ENCODE peak calls at places on chromosomes 1 and 21, in four cellular contexts. L, B, O and R are unnamed samples.
A peak's percentile ranks its signal among the peaks of the same experiment; 100 is the strongest.

GRCh38 chr1:165763442-165763841 is 5.2 kb downstream of the TMCO1 start:
- DNase-seq in L (no peak), B (no peak), O (no peak), R (no peak)

GRCh38 chr1:37158113-37158749 is 123.9 kb upstream of the GRIK3 start:
- DNase-seq in O (no peak), L (no peak), B (no peak), R (no peak)

GRCh38 chr1:3292868-3293562 is 161.4 kb upstream of the ARHGEF16 start:
- DNase-seq in L (no peak), O (peak; percentile 27), B (no peak), R (no peak)

GRCh38 chr1:171966426-171967220 is 125.3 kb downstream of the DNM3 start:
- DNase-seq in L (no peak), O (no peak), B (no peak), R (peak; percentile 58)

GRCh38 chr21:31335957-31336738 is 7.9 kb downstream of the TIAM1 start:
- DNase-seq in B (no peak), L (no peak), O (no peak), R (no peak)

GRCh38 chr1:147723691-147724323 is 36.6 kb downstream of the GJA5 start:
- DNase-seq in B (no peak), L (no peak), O (peak; percentile 28), R (peak; percentile 67)

GRCh38 chr1:51927029-51927428 is 48.5 kb upstream of the NRDC start:
- DNase-seq in B (no peak), L (no peak), O (no peak), R (no peak)

GRCh38 chr1:156804572-156805243 is 11.9 kb downstream of the SH2D2A start:
- DNase-seq in O (no peak), B (no peak), L (no peak), R (no peak)

GRCh38 chr1:54791880-54792522 is 9.1 kb downstream of the TTC22 start:
- DNase-seq in B (no peak), L (no peak), O (peak; percentile 51), R (peak; percentile 5)

GRCh38 chr1:25256578-25257129 is 9.4 kb upstream of the RSRP1 start:
- DNase-seq in L (no peak), O (no peak), B (no peak), R (no peak)

GRCh38 chr1:156436319-156437043 is 64.1 kb downstream of the MEF2D start:
- DNase-seq in B (no peak), O (no peak), L (no peak), R (no peak)

GRCh38 chr1:56788588-56788987 is 30.6 kb downstream of the FYB2 start:
- DNase-seq in O (no peak), B (no peak), L (no peak), R (peak; percentile 68)

GRCh38 chr1:234570336-234570735 is 39.6 kb downstream of the IRF2BP2 start:
- DNase-seq in O (no peak), B (no peak), L (no peak), R (no peak)

GRCh38 chr1:1431845-1432565 is 3.5 kb upstream of the VWA1 start:
- DNase-seq in L (no peak), B (peak; percentile 79), O (no peak), R (peak; percentile 19)

GRCh38 chr1:153790996-153791855 is 16.0 kb downstream of the SLC27A3 start:
- DNase-seq in L (no peak), O (no peak), B (peak; percentile 62), R (no peak)

GRCh38 chr1:110229348-110230001 is 19.4 kb downstream of the KCNC4 start:
- DNase-seq in L (no peak), O (no peak), B (no peak), R (no peak)

GRCh38 chr1:227890451-227891222 is 57.1 kb downstream of the WNT9A start:
- DNase-seq in B (no peak), O (no peak), L (no peak), R (no peak)

GRCh38 chr1:165218666-165219065 is 137.8 kb downstream of the LMX1A start:
- DNase-seq in L (no peak), B (no peak), O (no peak), R (no peak)

GRCh38 chr1:31647106-31647505 is 2.4 kb upstream of the PEF1 start:
- DNase-seq in O (no peak), B (no peak), L (no peak), R (no peak)

GRCh38 chr1:238221738-238222137 is 331.0 kb upstream of the ZP4 start:
- DNase-seq in B (no peak), O (no peak), L (no peak), R (no peak)

GRCh38 chr1:198761859-198762616 is 123.2 kb downstream of the PTPRC start:
- DNase-seq in B (no peak), O (no peak), L (no peak), R (no peak)

GRCh38 chr1:92784051-92784638 is 763 bp downstream of the EVI5 start:
- DNase-seq in L (no peak), B (peak; percentile 69), O (no peak), R (peak; percentile 45)

GRCh38 chr21:14290584-14290983 is 74.6 kb downstream of the RBM11 start:
- DNase-seq in L (no peak), O (no peak), B (no peak), R (no peak)

GRCh38 chr1:111739984-111740765 is 980 bp upstream of the INKA2 start:
- DNase-seq in B (peak; percentile 79), L (no peak), O (no peak), R (peak; percentile 73)

GRCh38 chr1:84300991-84301758 is at the start of gene SAMD13:
- DNase-seq in B (peak; percentile 69), L (no peak), O (peak; percentile 79), R (peak; percentile 71)

GRCh38 chr1:80218112-80218511 is 1211.6 kb upstream of the ADGRL4 start:
- DNase-seq in B (no peak), L (peak; percentile 14), O (peak; percentile 54), R (peak; percentile 39)